ENCODE peak calls at places on chromosomes 7 and 10, in five cellular contexts. A is mammary epithelial cell, B is lower lobe of right lung, G is IMR-90, Z is pancreas. X is an unnamed sample.
A peak's percentile ranks its signal among the peaks of the same experiment; 100 is the strongest.

GRCh38 chr7:144830024-144830785 is 5.6 kb downstream of the TPK1 start:
- DNase-seq in A (no peak), B (no peak), G (no peak), Z (no peak), X (no peak)

GRCh38 chr7:80916770-80917681 is 1.8 kb downstream of the SEMA3C start:
- DNase-seq in A (peak; percentile 92), B (no peak), G (peak; percentile 89), Z (no peak), X (no peak)

GRCh38 chr7:106626376-106627293 is 34.3 kb downstream of the CCDC71L start:
- DNase-seq in A (peak; percentile 79), B (no peak), G (no peak), Z (no peak), X (no peak)

GRCh38 chr7:19899517-19899916 is 126.1 kb upstream of the TMEM196 start:
- DNase-seq in A (no peak), B (no peak), G (no peak), Z (no peak), X (no peak)

GRCh38 chr7:101507791-101508252 is 121.3 kb downstream of the MYL10 start:
- DNase-seq in A (peak; percentile 9), B (no peak), G (peak; percentile 42), Z (no peak), X (no peak)

GRCh38 chr10:11810313-11810766 is 12.8 kb upstream of the PROSER2 start:
- DNase-seq in A (peak; percentile 46), B (peak; percentile 26), G (peak; percentile 52), Z (no peak), X (no peak)

GRCh38 chr7:101401390-101402080 is 38.9 kb downstream of the COL26A1 start:
- DNase-seq in A (no peak), B (no peak), G (no peak), Z (no peak), X (no peak)

GRCh38 chr10:78255796-78256638 is 222.4 kb downstream of the RPS24 start:
- DNase-seq in A (peak; percentile 92), B (peak; percentile 52), G (peak; percentile 99), Z (no peak), X (peak; percentile 32)

GRCh38 chr10:114548662-114549061 is 109.4 kb downstream of the ABLIM1 start:
- DNase-seq in A (peak; percentile 66), B (no peak), G (peak; percentile 56), Z (peak; percentile 31), X (peak; percentile 71)

GRCh38 chr10:22489467-22489866 is 144.2 kb downstream of the SPAG6 start:
- DNase-seq in A (peak; percentile 8), B (no peak), G (no peak), Z (no peak), X (no peak)

GRCh38 chr10:101558671-101559595 is 29.1 kb downstream of the POLL start:
- DNase-seq in A (no peak), B (no peak), G (no peak), Z (no peak), X (no peak)

GRCh38 chr10:66747451-66747850 is 178.4 kb upstream of the LRRTM3 start:
- DNase-seq in A (peak; percentile 94), B (no peak), G (peak; percentile 85), Z (no peak), X (no peak)

GRCh38 chr7:46909601-46910051 is 672.3 kb downstream of the TNS3 start:
- DNase-seq in A (peak; percentile 81), B (no peak), G (peak; percentile 70), Z (no peak), X (no peak)

GRCh38 chr10:21399392-21400015 is 126.0 kb downstream of the SKIDA1 start:
- DNase-seq in A (peak; percentile 84), B (no peak), G (peak; percentile 98), Z (no peak), X (no peak)

GRCh38 chr7:131602304-131602993 is 46.0 kb upstream of the PODXL start:
- DNase-seq in A (peak; percentile 13), B (no peak), G (no peak), Z (no peak), X (no peak)

GRCh38 chr7:118870187-118870586 is 645.7 kb downstream of the ANKRD7 start:
- DNase-seq in A (peak; percentile 32), B (no peak), G (no peak), Z (no peak), X (no peak)

GRCh38 chr7:471866-472639 is 47.6 kb downstream of the PDGFA start:
- DNase-seq in A (peak; percentile 81), B (peak; percentile 77), G (peak; percentile 98), Z (peak; percentile 5), X (no peak)

GRCh38 chr10:23314835-23315239 is 29.8 kb downstream of the C10orf67 start:
- DNase-seq in A (peak; percentile 68), B (no peak), G (peak; percentile 88), Z (peak; percentile 29), X (peak; percentile 88)

GRCh38 chr7:157890921-157891401 is 554.2 kb downstream of the DNAJB6 start:
- DNase-seq in A (no peak), B (no peak), G (no peak), Z (no peak), X (no peak)

GRCh38 chr7:8125680-8126444 is 136.1 kb downstream of the ICA1 start:
- DNase-seq in A (peak; percentile 26), B (peak; percentile 56), G (no peak), Z (no peak), X (no peak)

GRCh38 chr7:37882086-37882485 is 33.7 kb downstream of the NME8 start:
- DNase-seq in A (no peak), B (no peak), G (no peak), Z (no peak), X (no peak)

GRCh38 chr10:113232928-113233511 is 283.0 kb downstream of the TCF7L2 start:
- DNase-seq in A (no peak), B (no peak), G (no peak), Z (no peak), X (no peak)

GRCh38 chr10:42899036-42899435 is 116.4 kb downstream of the BMS1 start:
- DNase-seq in A (no peak), B (no peak), G (no peak), Z (no peak), X (no peak)
- H3K9me3 ChIP-seq in A (peaks cover 12% of the 10 kb centered on the region), B (no peaks in the 10 kb centered on the region), G (peaks cover 2% of the 10 kb centered on the region), Z (no peaks in the 10 kb centered on the region), X (no peaks in the 10 kb centered on the region)

GRCh38 chr10:127908958-127909267 is 2.0 kb downstream of the PTPRE start:
- DNase-seq in A (no peak), B (no peak), G (no peak), Z (no peak), X (no peak)

GRCh38 chr10:127905623-127906261 is 1.2 kb upstream of the PTPRE start:
- DNase-seq in A (no peak), B (peak; percentile 54), G (no peak), Z (no peak), X (no peak)

GRCh38 chr10:127906548-127907377 is at the start of gene PTPRE:
- DNase-seq in A (peak; percentile 66), B (peak; percentile 89), G (peak; percentile 24), Z (peak; percentile 36), X (peak; percentile 42)

GRCh38 chr10:127908106-127908957 is 1.4 kb downstream of the PTPRE start:
- DNase-seq in A (peak; percentile 71), B (no peak), G (peak; percentile 74), Z (peak; percentile 13), X (no peak)

GRCh38 chr10:127907411-127908105 is 655 bp downstream of the PTPRE start:
- DNase-seq in A (peak; percentile 48), B (peak; percentile 68), G (no peak), Z (no peak), X (no peak)
- H3K4me3 ChIP-seq in A (peak overlapping the region; percentile 55), B (peak overlapping the region; percentile 75), G (peak overlapping the region; percentile 42), Z (peak overlapping the region; percentile 24), X (peak overlapping the region; percentile 83)

GRCh38 chr7:139417478-139417877 is 57.8 kb downstream of the LUC7L2 start:
- DNase-seq in A (no peak), B (no peak), G (no peak), Z (no peak), X (no peak)
- H3K36me3 ChIP-seq in A (peaks cover 53% of the 10 kb centered on the region), B (peaks cover 98% of the 10 kb centered on the region), G (peaks cover 36% of the 10 kb centered on the region), Z (peaks cover 50% of the 10 kb centered on the region), X (peaks cover 3% of the 10 kb centered on the region)

DNA sequence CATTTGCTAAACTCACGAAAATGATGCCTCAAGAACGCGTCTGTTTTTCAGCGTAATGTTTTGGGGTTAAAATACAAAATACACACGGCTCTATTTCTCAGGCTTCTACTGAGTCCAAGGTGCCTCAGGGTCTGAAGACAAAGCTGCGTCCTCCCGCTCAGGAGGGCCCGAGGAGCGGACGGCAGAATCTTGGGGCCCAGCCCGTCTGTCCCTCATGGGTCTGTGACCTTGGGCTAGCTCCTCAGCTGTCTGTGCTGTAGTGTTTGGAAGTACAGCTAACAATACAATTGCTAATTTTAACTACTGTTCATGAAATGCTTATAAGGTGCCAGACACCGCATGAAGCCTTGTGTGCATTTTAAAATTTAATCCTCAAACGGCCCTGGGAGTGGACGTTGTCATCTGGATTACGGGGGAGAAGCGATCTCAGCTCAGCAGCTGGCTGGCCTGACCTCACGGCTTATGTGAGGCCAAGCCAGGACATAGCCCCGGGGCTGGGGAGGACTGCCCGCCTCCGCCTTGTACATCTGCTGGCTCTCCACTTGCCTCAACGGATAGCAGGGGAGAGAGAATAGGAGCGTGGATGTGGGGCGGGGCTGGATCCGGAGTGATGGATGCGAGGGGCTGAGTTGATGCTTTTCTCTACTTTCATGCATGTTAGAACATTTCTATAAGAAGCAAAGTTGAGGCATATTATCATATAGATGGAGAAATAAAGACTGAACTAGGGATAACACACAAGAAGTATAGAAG is 357.4 kb downstream of the GLRX3 start:
- DNase-seq in A (no peak), B (no peak), G (no peak), Z (no peak), X (no peak)
- H3K9me3 ChIP-seq in A (peaks cover 40% of the 10 kb centered on the region), B (no peaks in the 10 kb centered on the region), G (peaks cover 48% of the 10 kb centered on the region), Z (no peaks in the 10 kb centered on the region), X (no peaks in the 10 kb centered on the region)

GRCh38 chr7:130137207-130137606 is 66.9 kb downstream of the KLHDC10 start:
- DNase-seq in A (no peak), B (no peak), G (no peak), Z (no peak), X (no peak)
- H3K4me3 ChIP-seq in A (no peak overlapping the region), B (no peak overlapping the region), G (no peak overlapping the region), Z (no peak overlapping the region), X (no peak overlapping the region)

GRCh38 chr7:44650242-44650641 is 43.8 kb downstream of the OGDH start:
- DNase-seq in A (no peak), B (no peak), G (no peak), Z (no peak), X (no peak)

GRCh38 chr7:44647981-44648714 is 41.7 kb downstream of the OGDH start:
- DNase-seq in A (no peak), B (no peak), G (no peak), Z (no peak), X (no peak)

GRCh38 chr7:44654255-44654791 is 47.9 kb downstream of the OGDH start:
- DNase-seq in A (no peak), B (no peak), G (no peak), Z (no peak), X (no peak)

GRCh38 chr7:44646921-44647636 is 40.7 kb downstream of the OGDH start:
- DNase-seq in A (no peak), B (no peak), G (no peak), Z (no peak), X (no peak)

GRCh38 chr7:44650772-44651171 is 44.3 kb downstream of the OGDH start:
- DNase-seq in A (no peak), B (no peak), G (no peak), Z (no peak), X (no peak)
- H3K36me3 ChIP-seq in A (peaks cover 21% of the 10 kb centered on the region), B (peaks cover 91% of the 10 kb centered on the region), G (peaks cover 5% of the 10 kb centered on the region), Z (peaks cover 14% of the 10 kb centered on the region), X (no peaks in the 10 kb centered on the region)